ENCODE peak calls at places on chromosomes 3 and 15, in ten cellular contexts. X is activated gamma-delta T cell treated with Interleukin-2 at 50 U/mL for 16 hours; D is foreskin melanocyte; Q is left ventricle myocardium inferior; O is T-cell; U is stimulated activated CD4-positive, alpha-beta T cell treated with anti-CD3 and anti-CD28 coated beads, Interleukin-15, amount 100 ng/mL, for 1 hour; A is naive thymus-derived CD8-positive, alpha-beta T cell; K is activated CD4-positive, alpha-beta T cell treated with anti-CD3 and anti-CD28 coated beads, Interleukin-2, amount 50 U/mL, for 24 hours; L is HCT116; N is CD8-positive, alpha-beta T cell. Y is an unnamed sample.

GRCh38 chr15:66912001-66912400 is 153.4 kb upstream of the SMAD3 start:
- DNase-seq in X (peak), D (peak), Q (no peak), O (peak), U (no peak), A (peak), K (no peak), L (no peak), N (no peak), Y (peak)

GRCh38 chr3:186882881-186883685 is 40.6 kb downstream of the ADIPOQ start:
- DNase-seq in X (no peak), D (peak), Q (no peak), O (no peak), U (no peak), A (no peak), K (peak), L (peak), N (no peak), Y (no peak)

GRCh38 chr3:30440147-30440604 is 166.2 kb upstream of the TGFBR2 start:
- DNase-seq in X (no peak), D (no peak), Q (no peak), O (no peak), U (no peak), A (no peak), K (no peak), L (no peak), N (no peak), Y (no peak)

GRCh38 chr3:151976211-151977050 is 103.0 kb downstream of the SUCNR1 start:
- DNase-seq in X (no peak), D (peak), Q (no peak), O (no peak), U (no peak), A (no peak), K (no peak), L (peak), N (no peak), Y (no peak)

GRCh38 chr3:80278056-80278455 is 510.3 kb upstream of the ROBO1 start:
- DNase-seq in X (no peak), D (no peak), Q (no peak), O (no peak), U (no peak), A (no peak), K (no peak), L (no peak), N (no peak), Y (no peak)

GRCh38 chr3:64505419-64505818 is 182.4 kb downstream of the ADAMTS9 start:
- DNase-seq in X (no peak), D (no peak), Q (no peak), O (no peak), U (no peak), A (no peak), K (no peak), L (no peak), N (no peak), Y (no peak)

GRCh38 chr15:93253656-93254055 is 164.6 kb upstream of the RGMA start:
- DNase-seq in X (no peak), D (no peak), Q (peak), O (no peak), U (no peak), A (no peak), K (no peak), L (no peak), N (no peak), Y (no peak)

GRCh38 chr15:85414495-85414894 is 34.1 kb downstream of the AKAP13 start:
- DNase-seq in X (no peak), D (no peak), Q (no peak), O (no peak), U (no peak), A (no peak), K (no peak), L (no peak), N (no peak), Y (peak)

GRCh38 chr15:67303490-67304363 is 49.1 kb downstream of the IQCH start:
- DNase-seq in X (peak), D (no peak), Q (no peak), O (peak), U (no peak), A (no peak), K (no peak), L (peak), N (no peak), Y (peak)

GRCh38 chr3:134190272-134190671 is 60.4 kb downstream of the RYK start:
- DNase-seq in X (no peak), D (no peak), Q (no peak), O (no peak), U (no peak), A (no peak), K (no peak), L (no peak), N (no peak), Y (no peak)

GRCh38 chr15:53457479-53457878 is 302.0 kb downstream of the WDR72 start:
- DNase-seq in X (no peak), D (no peak), Q (no peak), O (no peak), U (no peak), A (no peak), K (no peak), L (no peak), N (no peak), Y (no peak)

GRCh38 chr3:51544011-51544775 is 5.7 kb downstream of the RAD54L2 start:
- DNase-seq in X (no peak), D (no peak), Q (no peak), O (no peak), U (no peak), A (no peak), K (no peak), L (no peak), N (no peak), Y (no peak)

GRCh38 chr15:67225336-67225735 is 29.1 kb downstream of the AAGAB start:
- DNase-seq in X (no peak), D (no peak), Q (no peak), O (no peak), U (no peak), A (no peak), K (no peak), L (no peak), N (no peak), Y (no peak)

GRCh38 chr3:9915252-9916141 is 1.4 kb upstream of the IL17RC start:
- DNase-seq in X (no peak), D (peak), Q (peak), O (no peak), U (no peak), A (no peak), K (no peak), L (no peak), N (no peak), Y (peak)

GRCh38 chr3:138070006-138070405 is 45.4 kb downstream of the DZIP1L start:
- DNase-seq in X (no peak), D (no peak), Q (no peak), O (no peak), U (no peak), A (no peak), K (no peak), L (no peak), N (no peak), Y (no peak)

GRCh38 chr3:160296591-160296990 is 71.4 kb downstream of the C3orf80 start:
- DNase-seq in X (no peak), D (peak), Q (no peak), O (no peak), U (no peak), A (no peak), K (no peak), L (no peak), N (no peak), Y (no peak)

GRCh38 chr3:149977391-149977790 is 6.7 kb upstream of the PFN2 start:
- DNase-seq in X (no peak), D (no peak), Q (no peak), O (no peak), U (no peak), A (no peak), K (no peak), L (no peak), N (no peak), Y (no peak)

GRCh38 chr3:140972833-140973232 is 31.2 kb downstream of the SLC25A36 start:
- DNase-seq in X (no peak), D (no peak), Q (no peak), O (no peak), U (no peak), A (no peak), K (no peak), L (no peak), N (no peak), Y (no peak)

Y was measured in central memory CD4-positive, alpha-beta T cell.